ENCODE peak calls at places on chromosomes 16 and 17, in four cellular contexts. F, W, O and B are unnamed samples.
A peak's percentile ranks its signal among the peaks of the same experiment; 100 is the strongest.

GRCh38 chr16:67181346-67181745 is 2.4 kb downstream of the MATCAP1 start:
- DNase-seq in F (no peak), W (peak; percentile 89), O (no peak), B (no peak)

GRCh38 chr16:48596326-48596725 is 13.7 kb downstream of the N4BP1 start:
- DNase-seq in F (no peak), W (peak; percentile 42), O (no peak), B (peak; percentile 30)

GRCh38 chr17:68089881-68090280 is 54.3 kb downstream of the KPNA2 start:
- DNase-seq in F (peak; percentile 42), W (peak; percentile 26), O (peak; percentile 32), B (peak; percentile 47)

GRCh38 chr17:56125830-56126819 is 27.1 kb upstream of the ANKFN1 start:
- DNase-seq in F (no peak), W (peak; percentile 11), O (no peak), B (no peak)

GRCh38 chr16:81513204-81514040 is 68.8 kb downstream of the CMIP start:
- DNase-seq in F (no peak), W (peak; percentile 52), O (peak; percentile 72), B (no peak)

GRCh38 chr17:19341641-19342610 is 20.6 kb downstream of the B9D1 start:
- DNase-seq in F (no peak), W (peak; percentile 63), O (no peak), B (no peak)

GRCh38 chr16:26598061-26598460 is 468.7 kb upstream of the C16orf82 start:
- DNase-seq in F (no peak), W (no peak), O (no peak), B (peak; percentile 51)

GRCh38 chr17:65122836-65123756 is 14.1 kb upstream of the RGS9 start:
- DNase-seq in F (peak; percentile 98), W (peak; percentile 94), O (peak; percentile 82), B (peak; percentile 86)

GRCh38 chr17:50808888-50809287 is 26.5 kb upstream of the WFIKKN2 start:
- DNase-seq in F (no peak), W (no peak), O (no peak), B (no peak)

GRCh38 chr16:54285414-54286066 is 1.0 kb downstream of the IRX3 start:
- DNase-seq in F (no peak), W (peak; percentile 50), O (peak; percentile 51), B (no peak)

GRCh38 chr17:194844-195602 is 13.6 kb upstream of the DOC2B start:
- DNase-seq in F (no peak), W (no peak), O (no peak), B (no peak)

GRCh38 chr17:79415909-79416308 is 194.9 kb downstream of the RBFOX3 start:
- DNase-seq in F (no peak), W (no peak), O (no peak), B (no peak)

GRCh38 chr17:75701288-75701687 is 20.0 kb upstream of the ITGB4 start:
- DNase-seq in F (no peak), W (no peak), O (no peak), B (no peak)

GRCh38 chr17:73609078-73609477 is 35.2 kb downstream of the SDK2 start:
- DNase-seq in F (no peak), W (no peak), O (no peak), B (no peak)

GRCh38 chr17:81553616-81554181 is 1.5 kb upstream of the FAAP100 start:
- DNase-seq in F (peak; percentile 85), W (peak; percentile 95), O (no peak), B (no peak)

GRCh38 chr17:34443832-34444469 is 80.9 kb upstream of the CCL1 start:
- DNase-seq in F (peak; percentile 48), W (no peak), O (peak; percentile 23), B (no peak)

GRCh38 chr17:42819939-42820535 is 4.0 kb downstream of the BECN1 start:
- DNase-seq in F (peak; percentile 85), W (peak; percentile 67), O (peak; percentile 40), B (peak; percentile 26)

GRCh38 chr16:81808933-81809480 is 29.9 kb downstream of the PLCG2 start:
- DNase-seq in F (no peak), W (no peak), O (no peak), B (no peak)

GRCh38 chr17:62626719-62627218 is 701 bp upstream of the MRC2 start:
- DNase-seq in F (peak; percentile 82), W (peak; percentile 93), O (peak; percentile 67), B (no peak)

GRCh38 chr16:75658175-75658574 is 10.6 kb downstream of the TERF2IP start:
- DNase-seq in F (no peak), W (no peak), O (no peak), B (no peak)

GRCh38 chr16:75648265-75649076 is 898 bp downstream of the TERF2IP start:
- DNase-seq in F (peak; percentile 72), W (peak; percentile 74), O (peak; percentile 87), B (peak; percentile 73)

DNA sequence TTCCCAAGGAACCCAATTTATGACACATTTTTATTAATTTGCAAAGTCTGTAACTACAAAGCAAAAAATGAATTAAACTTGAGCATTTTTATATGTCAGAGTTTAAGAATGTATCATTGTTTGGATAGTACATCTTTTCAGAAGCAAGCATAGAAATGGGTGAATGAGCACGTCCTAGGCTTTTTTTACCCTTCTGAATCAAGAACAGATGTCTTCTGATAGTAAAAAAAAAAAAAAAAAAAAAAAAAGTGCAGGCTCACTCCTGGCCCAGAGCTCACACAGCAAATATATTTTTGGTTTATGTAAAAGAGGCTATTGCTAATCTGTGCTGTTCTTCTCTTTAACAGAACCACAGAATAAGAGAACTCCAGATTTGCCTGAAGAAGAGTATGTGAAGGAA is 6.4 kb downstream of the TERF2IP start:
- DNase-seq in F (no peak), W (no peak), O (no peak), B (no peak)
- H3K27ac ChIP-seq in F (no peak overlapping the region), W (no peak overlapping the region), O (no peak overlapping the region), B (no peak overlapping the region)

GRCh38 chr16:84823926-84824325 is 4.1 kb downstream of the CRISPLD2 start:
- DNase-seq in F (no peak), W (no peak), O (no peak), B (no peak)

GRCh38 chr16:84821179-84821578 is 1.4 kb downstream of the CRISPLD2 start:
- DNase-seq in F (no peak), W (no peak), O (no peak), B (no peak)

GRCh38 chr16:84821728-84822676 is 2.2 kb downstream of the CRISPLD2 start:
- DNase-seq in F (no peak), W (peak; percentile 63), O (no peak), B (no peak)

GRCh38 chr16:84823484-84823883 is 3.7 kb downstream of the CRISPLD2 start:
- DNase-seq in F (no peak), W (peak; percentile 86), O (no peak), B (no peak)

GRCh38 chr16:84822990-84823389 is 3.2 kb downstream of the CRISPLD2 start:
- DNase-seq in F (no peak), W (no peak), O (no peak), B (no peak)
- H3K4me1 ChIP-seq in F (peaks cover 11% of the 10 kb centered on the region), W (peaks cover 16% of the 10 kb centered on the region), O (peaks cover 59% of the 10 kb centered on the region), B (peaks cover 13% of the 10 kb centered on the region)

GRCh38 chr16:2689968-2690830 is 7.9 kb downstream of the KCTD5 start:
- DNase-seq in F (no peak), W (no peak), O (no peak), B (no peak)

GRCh38 chr16:2692948-2693651 is 10.8 kb downstream of the KCTD5 start:
- DNase-seq in F (no peak), W (no peak), O (no peak), B (no peak)

GRCh38 chr16:2691491-2692248 is 9.3 kb downstream of the KCTD5 start:
- DNase-seq in F (no peak), W (no peak), O (peak; percentile 49), B (no peak)

GRCh38 chr16:2692251-2692947 is 10.1 kb downstream of the KCTD5 start:
- DNase-seq in F (no peak), W (no peak), O (peak; percentile 49), B (no peak)

GRCh38 chr16:2690852-2691251 is 8.5 kb downstream of the KCTD5 start:
- DNase-seq in F (no peak), W (no peak), O (no peak), B (no peak)
- H3K4me3 ChIP-seq in F (no peak overlapping the region), W (no peak overlapping the region), O (no peak overlapping the region), B (no peak overlapping the region)

GRCh38 chr17:29444589-29444988 is 54.4 kb downstream of the TAOK1 start:
- DNase-seq in F (no peak), W (peak; percentile 46), O (no peak), B (no peak)
- H3K27ac ChIP-seq in F (no peak overlapping the region), W (no peak overlapping the region), O (no peak overlapping the region), B (no peak overlapping the region)

GRCh38 chr16:28505489-28506137 is 1.0 kb downstream of the IL27 start:
- DNase-seq in F (no peak), W (no peak), O (no peak), B (no peak)
- H3K4me1 ChIP-seq in F (no peaks in the 10 kb centered on the region), W (no peaks in the 10 kb centered on the region), O (no peaks in the 10 kb centered on the region), B (peaks cover 11% of the 10 kb centered on the region)

DNA sequence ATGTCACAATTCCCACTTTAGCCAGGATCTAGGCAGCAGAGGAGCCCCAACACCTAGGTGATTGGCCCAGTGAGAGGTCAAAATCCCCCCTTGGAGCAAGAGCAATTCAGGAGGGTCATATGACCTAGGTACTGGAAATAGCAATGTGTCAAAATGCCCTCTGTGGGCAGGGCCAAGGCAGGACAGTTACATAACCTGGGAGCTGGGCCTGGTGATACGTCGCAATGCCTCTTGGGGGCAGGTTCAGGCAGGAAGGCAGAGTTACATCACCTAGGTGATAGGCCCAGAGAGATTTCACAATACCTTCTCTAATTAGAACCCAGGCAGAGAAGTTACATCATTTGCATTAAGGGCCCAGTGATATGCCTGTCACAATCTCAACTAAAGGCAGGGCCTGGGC is 1906.3 kb downstream of the TP53TG3F start:
- DNase-seq in F (no peak), W (no peak), O (no peak), B (no peak)
- H3K4me3 ChIP-seq in F (no peak overlapping the region), W (no peak overlapping the region), O (no peak overlapping the region), B (no peak overlapping the region)

GRCh38 chr16:3819175-3819527 is 61.4 kb downstream of the CREBBP start:
- DNase-seq in F (no peak), W (no peak), O (no peak), B (no peak)
- H3K27ac ChIP-seq in F (no peak overlapping the region), W (no peak overlapping the region), O (no peak overlapping the region), B (no peak overlapping the region)

GRCh38 chr16:88993946-88994600 is 17.1 kb upstream of the CBFA2T3 start:
- DNase-seq in F (no peak), W (no peak), O (no peak), B (no peak)
- H3K4me1 ChIP-seq in F (no peaks in the 10 kb centered on the region), W (peaks cover 12% of the 10 kb centered on the region), O (no peaks in the 10 kb centered on the region), B (peaks cover 11% of the 10 kb centered on the region)

GRCh38 chr16:4055748-4056147 is 60.5 kb downstream of the ADCY9 start:
- DNase-seq in F (no peak), W (no peak), O (no peak), B (no peak)

GRCh38 chr16:4051591-4051990 is 64.7 kb downstream of the ADCY9 start:
- DNase-seq in F (no peak), W (no peak), O (no peak), B (no peak)

GRCh38 chr16:4053663-4054479 is 62.4 kb downstream of the ADCY9 start:
- DNase-seq in F (no peak), W (peak; percentile 58), O (peak; percentile 71), B (no peak)

GRCh38 chr16:4052096-4052495 is 64.1 kb downstream of the ADCY9 start:
- DNase-seq in F (no peak), W (no peak), O (no peak), B (no peak)

GRCh38 chr16:4052801-4053662 is 63.2 kb downstream of the ADCY9 start:
- DNase-seq in F (no peak), W (peak; percentile 42), O (peak; percentile 75), B (no peak)
- H3K4me3 ChIP-seq in F (no peak overlapping the region), W (no peak overlapping the region), O (peak overlapping the region; percentile 55), B (no peak overlapping the region)

GRCh38 chr17:58493506-58493905 is 5.3 kb upstream of the HSF5 start:
- DNase-seq in F (no peak), W (no peak), O (no peak), B (no peak)
- H3K27ac ChIP-seq in F (no peak overlapping the region), W (no peak overlapping the region), O (no peak overlapping the region), B (no peak overlapping the region)